ENCODE peak calls at places on chromosomes 11 and 22, in five cellular contexts. P is breast epithelium, K is K562, C is sigmoid colon, D is endothelial cell of umbilical vein. G is an unnamed sample. For H3K9me3, the result is how much of the 10 kb centered on the place peaks cover.

GRCh38 chr11:125408281-125408680 is 87.8 kb downstream of the FEZ1 start:
- DNase-seq in P (peak), K (no peak), C (peak), D (no peak), G (no peak)

GRCh38 chr22:38086942-38087341 is 3.0 kb upstream of the SLC16A8 start:
- DNase-seq in P (no peak), K (no peak), C (no peak), D (no peak), G (no peak)

GRCh38 chr11:12397953-12398352 is 20.6 kb downstream of the PARVA start:
- DNase-seq in P (no peak), K (no peak), C (peak), D (peak), G (no peak)

GRCh38 chr11:124746621-124747243 is 5.3 kb downstream of the VSIG2 start:
- DNase-seq in P (peak), K (peak), C (no peak), D (peak), G (peak)

GRCh38 chr22:18022851-18023250 is 1.5 kb downstream of the MICAL3 start:
- DNase-seq in P (no peak), K (no peak), C (no peak), D (no peak), G (no peak)

GRCh38 chr11:29809121-29809520 is 207.7 kb downstream of the KCNA4 start:
- DNase-seq in P (no peak), K (no peak), C (no peak), D (no peak), G (no peak)

GRCh38 chr11:126348806-126349582 is 6.5 kb upstream of the ST3GAL4 start:
- DNase-seq in P (no peak), K (no peak), C (no peak), D (peak), G (no peak)

GRCh38 chr11:65575568-65576231 is at the start of gene EHBP1L1:
- DNase-seq in P (no peak), K (peak), C (peak), D (peak), G (peak)

GRCh38 chr11:72037554-72038311 is 39.0 kb downstream of the IL18BP start:
- DNase-seq in P (no peak), K (no peak), C (no peak), D (no peak), G (no peak)

GRCh38 chr11:76587810-76588454 is 82.6 kb downstream of the LRRC32 start:
- DNase-seq in P (no peak), K (no peak), C (no peak), D (no peak), G (no peak)

GRCh38 chr11:18011633-18012313 is 1.1 kb downstream of the SERGEF start:
- DNase-seq in P (no peak), K (no peak), C (no peak), D (no peak), G (peak)

GRCh38 chr11:122721201-122721963 is 65.9 kb downstream of the UBASH3B start:
- DNase-seq in P (no peak), K (no peak), C (peak), D (no peak), G (no peak)

GRCh38 chr11:120037111-120037510 is 100.8 kb downstream of the TRIM29 start:
- DNase-seq in P (no peak), K (no peak), C (no peak), D (no peak), G (no peak)

GRCh38 chr11:78066471-78066870 is 2.8 kb downstream of the THRSP start:
- DNase-seq in P (no peak), K (no peak), C (no peak), D (no peak), G (no peak)

GRCh38 chr22:37254206-37254866 is 10.3 kb upstream of the RAC2 start:
- DNase-seq in P (no peak), K (no peak), C (no peak), D (peak), G (no peak)

GRCh38 chr11:118636569-118637290 is 29.3 kb downstream of the PHLDB1 start:
- DNase-seq in P (no peak), K (no peak), C (no peak), D (no peak), G (no peak)

GRCh38 chr11:112247198-112247597 is 13.5 kb downstream of the PLET1 start:
- DNase-seq in P (no peak), K (no peak), C (no peak), D (no peak), G (no peak)

GRCh38 chr11:64218628-64219353 is 7.2 kb downstream of the TRPT1 start:
- DNase-seq in P (no peak), K (no peak), C (no peak), D (no peak), G (no peak)

GRCh38 chr22:35648066-35649025 is at the start of gene APOL6:
- DNase-seq in P (no peak), K (no peak), C (peak), D (peak), G (no peak)

GRCh38 chr22:49547751-49548239 is 279.9 kb downstream of the BRD1 start:
- DNase-seq in P (no peak), K (no peak), C (peak), D (no peak), G (peak)

GRCh38 chr11:16958833-16959232 is 55.4 kb downstream of the PLEKHA7 start:
- DNase-seq in P (peak), K (no peak), C (no peak), D (no peak), G (no peak)
- TF ChIP-seq POLR2A in P (no peak), K (no peak), C (no peak), D (no peak), G (no peak)

DNA sequence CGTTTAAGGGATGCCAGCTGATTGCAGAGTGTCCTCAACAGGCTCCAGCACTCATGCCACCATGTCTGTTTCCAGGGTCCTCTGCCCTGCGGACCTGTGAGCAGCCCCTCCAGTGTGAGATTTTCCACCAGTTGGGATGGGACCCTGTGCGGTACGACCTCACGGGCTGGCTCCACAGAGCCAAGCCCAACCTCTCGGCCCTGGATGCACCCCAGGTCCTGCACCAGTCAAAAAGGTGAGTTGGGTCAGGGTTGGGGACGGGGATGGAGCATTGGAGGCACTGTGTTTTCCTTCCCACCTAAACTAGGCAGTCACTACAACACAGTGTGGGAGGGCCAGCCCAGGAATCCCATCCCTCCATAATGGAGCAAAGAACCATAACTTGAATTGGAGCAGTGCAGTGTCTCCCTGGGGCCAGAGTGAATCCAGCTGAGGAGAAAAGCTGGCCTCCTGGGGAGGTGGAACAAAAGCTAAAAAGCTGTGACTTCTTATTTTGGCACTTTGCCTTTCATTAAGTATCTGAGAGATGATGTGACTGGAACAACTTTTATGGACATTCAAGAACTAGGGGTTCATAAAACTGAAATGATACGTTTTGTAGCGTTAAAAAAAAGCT is 101.8 kb downstream of the MYO18B start:
- DNase-seq in P (no peak), K (no peak), C (no peak), D (no peak), G (no peak)
- H3K9me3 ChIP-seq in P (under half), K (under half), C (under half), D (under half), G (under half)

DNA sequence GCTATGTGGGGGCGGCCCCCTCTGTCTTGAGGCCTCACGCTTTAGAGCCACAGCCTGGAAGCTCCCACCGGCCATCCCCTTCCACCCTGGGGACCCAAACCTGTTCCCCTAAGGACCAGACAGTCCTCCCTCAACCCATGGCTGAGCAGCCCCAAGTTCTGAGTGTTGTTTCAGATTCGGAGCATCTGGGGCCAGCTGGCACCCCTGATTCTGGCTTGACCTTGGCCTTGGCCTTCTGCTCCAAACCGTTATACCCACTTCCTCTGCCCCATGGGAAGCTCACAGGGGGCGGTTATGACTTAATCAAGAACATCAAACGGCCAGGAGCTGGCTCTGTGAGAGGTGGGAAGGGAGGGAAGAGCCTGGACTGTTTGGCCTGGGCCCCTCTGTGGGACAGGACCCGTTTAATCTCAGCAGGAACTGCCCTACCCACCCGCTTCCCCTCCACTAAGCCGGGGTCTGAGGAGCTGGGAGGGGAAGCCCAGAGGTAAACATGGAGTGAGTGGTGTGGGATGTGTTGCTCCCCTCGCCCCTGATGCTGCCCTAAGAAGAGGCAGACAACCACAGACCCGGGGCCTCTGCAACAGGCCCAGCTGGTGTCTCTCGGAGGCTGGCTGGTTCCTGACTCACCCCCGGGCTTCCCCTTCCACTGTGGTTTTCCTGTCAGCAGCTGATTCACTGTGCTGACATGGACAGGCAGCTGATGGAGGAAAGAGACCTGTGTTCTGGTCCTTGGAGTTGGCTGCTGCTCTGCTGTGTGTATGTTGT is 3.4 kb downstream of the CD82 start:
- DNase-seq in P (peak), K (peak), C (peak), D (peak), G (peak)
- TF ChIP-seq POLR2AphosphoS5 in P (no peak), K (no peak), C (no peak), D (peak), G (peak)

GRCh38 chr22:46578824-46579561 is 41.2 kb upstream of the GRAMD4 start:
- DNase-seq in P (no peak), K (no peak), C (peak), D (no peak), G (peak)
- TF ChIP-seq POLR2A in P (no peak), K (no peak), C (no peak), D (no peak), G (no peak)

GRCh38 chr22:48151641-48152040 is 1389.2 kb downstream of the TBC1D22A start:
- DNase-seq in P (no peak), K (no peak), C (no peak), D (no peak), G (no peak)
- H3K9me3 ChIP-seq in P (under half), K (under half), C (under half), D (under half), G (under half)